ENCODE peak calls at places on chromosomes 13 and 19, in ten cellular contexts. One of them, this sample, is unnamed.

GRCh38 chr13:30804474-30804873 is 69.1 kb downstream of the ALOX5AP start:
- DNase-seq in putamen: no peak
- DNase-seq in neural progenitor cell: no peak
- DNase-seq in cerebellar cortex: peak; percentile 29
- DNase-seq in activated T-helper 2 cell treated with anti-CD3 and anti-CD28 coated beads, Interferon-gamma antibody, Interleukin-2, Interleukin-4, amounts not matched to agents 10 μg/mL and 5 μg/mL and 100 μg/mL, durations not matched to agents 14 hours and 24 hours and 36 hours: no peak
- DNase-seq in retina: no peak
- DNase-seq in activated gamma-delta T cell treated with anti-CD3 and anti-CD28 coated beads, Interleukin-2, amount 50 U/mL, for 16 hours: no peak
- DNase-seq in stimulated activated naive CD4-positive, alpha-beta T cell: no peak
- DNase-seq in testis: no peak
- DNase-seq in SK-N-SH: peak; percentile 29
- DNase-seq in this sample: no peak

GRCh38 chr13:30422056-30422914 is at the start of gene UBE2L5:
- DNase-seq in putamen: peak; percentile 73
- DNase-seq in neural progenitor cell: peak; percentile 92
- DNase-seq in cerebellar cortex: peak; percentile 85
- DNase-seq in activated T-helper 2 cell treated with anti-CD3 and anti-CD28 coated beads, Interferon-gamma antibody, Interleukin-2, Interleukin-4, amounts not matched to agents 10 μg/mL and 5 μg/mL and 100 μg/mL, durations not matched to agents 14 hours and 24 hours and 36 hours: peak; percentile 73
- DNase-seq in retina: peak; percentile 77
- DNase-seq in activated gamma-delta T cell treated with anti-CD3 and anti-CD28 coated beads, Interleukin-2, amount 50 U/mL, for 16 hours: peak; percentile 24
- DNase-seq in stimulated activated naive CD4-positive, alpha-beta T cell: peak; percentile 58
- DNase-seq in testis: peak; percentile 83
- DNase-seq in SK-N-SH: peak; percentile 86
- DNase-seq in this sample: peak; percentile 51

GRCh38 chr19:33344210-33344609 is 29.3 kb upstream of the CEBPG start:
- DNase-seq in putamen: peak; percentile 69
- DNase-seq in neural progenitor cell: peak; percentile 48
- DNase-seq in cerebellar cortex: peak; percentile 3
- DNase-seq in activated T-helper 2 cell treated with anti-CD3 and anti-CD28 coated beads, Interferon-gamma antibody, Interleukin-2, Interleukin-4, amounts not matched to agents 10 μg/mL and 5 μg/mL and 100 μg/mL, durations not matched to agents 14 hours and 24 hours and 36 hours: no peak
- DNase-seq in retina: peak; percentile 49
- DNase-seq in activated gamma-delta T cell treated with anti-CD3 and anti-CD28 coated beads, Interleukin-2, amount 50 U/mL, for 16 hours: no peak
- DNase-seq in stimulated activated naive CD4-positive, alpha-beta T cell: no peak
- DNase-seq in testis: peak; percentile 28
- DNase-seq in SK-N-SH: no peak
- DNase-seq in this sample: no peak

GRCh38 chr13:89490661-89491060 is 1819.5 kb downstream of the SLITRK5 start:
- DNase-seq in putamen: no peak
- DNase-seq in neural progenitor cell: no peak
- DNase-seq in cerebellar cortex: no peak
- DNase-seq in activated T-helper 2 cell treated with anti-CD3 and anti-CD28 coated beads, Interferon-gamma antibody, Interleukin-2, Interleukin-4, amounts not matched to agents 10 μg/mL and 5 μg/mL and 100 μg/mL, durations not matched to agents 14 hours and 24 hours and 36 hours: no peak
- DNase-seq in retina: no peak
- DNase-seq in activated gamma-delta T cell treated with anti-CD3 and anti-CD28 coated beads, Interleukin-2, amount 50 U/mL, for 16 hours: no peak
- DNase-seq in stimulated activated naive CD4-positive, alpha-beta T cell: no peak
- DNase-seq in testis: no peak
- DNase-seq in SK-N-SH: no peak
- DNase-seq in this sample: no peak

GRCh38 chr13:112926003-112926402 is 43.0 kb upstream of the MCF2L start:
- DNase-seq in putamen: no peak
- DNase-seq in neural progenitor cell: no peak
- DNase-seq in cerebellar cortex: no peak
- DNase-seq in activated T-helper 2 cell treated with anti-CD3 and anti-CD28 coated beads, Interferon-gamma antibody, Interleukin-2, Interleukin-4, amounts not matched to agents 10 μg/mL and 5 μg/mL and 100 μg/mL, durations not matched to agents 14 hours and 24 hours and 36 hours: no peak
- DNase-seq in retina: no peak
- DNase-seq in activated gamma-delta T cell treated with anti-CD3 and anti-CD28 coated beads, Interleukin-2, amount 50 U/mL, for 16 hours: no peak
- DNase-seq in stimulated activated naive CD4-positive, alpha-beta T cell: no peak
- DNase-seq in testis: no peak
- DNase-seq in SK-N-SH: no peak
- DNase-seq in this sample: no peak

GRCh38 chr13:22287343-22287922 is 616.6 kb downstream of the FGF9 start:
- DNase-seq in putamen: no peak
- DNase-seq in neural progenitor cell: no peak
- DNase-seq in cerebellar cortex: no peak
- DNase-seq in activated T-helper 2 cell treated with anti-CD3 and anti-CD28 coated beads, Interferon-gamma antibody, Interleukin-2, Interleukin-4, amounts not matched to agents 10 μg/mL and 5 μg/mL and 100 μg/mL, durations not matched to agents 14 hours and 24 hours and 36 hours: no peak
- DNase-seq in retina: no peak
- DNase-seq in activated gamma-delta T cell treated with anti-CD3 and anti-CD28 coated beads, Interleukin-2, amount 50 U/mL, for 16 hours: no peak
- DNase-seq in stimulated activated naive CD4-positive, alpha-beta T cell: no peak
- DNase-seq in testis: no peak
- DNase-seq in SK-N-SH: no peak
- DNase-seq in this sample: no peak

GRCh38 chr13:82165396-82166174 is 1716.7 kb downstream of the SLITRK1 start:
- DNase-seq in putamen: no peak
- DNase-seq in neural progenitor cell: no peak
- DNase-seq in cerebellar cortex: no peak
- DNase-seq in activated T-helper 2 cell treated with anti-CD3 and anti-CD28 coated beads, Interferon-gamma antibody, Interleukin-2, Interleukin-4, amounts not matched to agents 10 μg/mL and 5 μg/mL and 100 μg/mL, durations not matched to agents 14 hours and 24 hours and 36 hours: no peak
- DNase-seq in retina: no peak
- DNase-seq in activated gamma-delta T cell treated with anti-CD3 and anti-CD28 coated beads, Interleukin-2, amount 50 U/mL, for 16 hours: no peak
- DNase-seq in stimulated activated naive CD4-positive, alpha-beta T cell: no peak
- DNase-seq in testis: no peak
- DNase-seq in SK-N-SH: peak; percentile 22
- DNase-seq in this sample: no peak

GRCh38 chr19:1814391-1814790 is 2.3 kb upstream of the ATP8B3 start:
- DNase-seq in putamen: no peak
- DNase-seq in neural progenitor cell: no peak
- DNase-seq in cerebellar cortex: no peak
- DNase-seq in activated T-helper 2 cell treated with anti-CD3 and anti-CD28 coated beads, Interferon-gamma antibody, Interleukin-2, Interleukin-4, amounts not matched to agents 10 μg/mL and 5 μg/mL and 100 μg/mL, durations not matched to agents 14 hours and 24 hours and 36 hours: no peak
- DNase-seq in retina: no peak
- DNase-seq in activated gamma-delta T cell treated with anti-CD3 and anti-CD28 coated beads, Interleukin-2, amount 50 U/mL, for 16 hours: no peak
- DNase-seq in stimulated activated naive CD4-positive, alpha-beta T cell: no peak
- DNase-seq in testis: no peak
- DNase-seq in SK-N-SH: no peak
- DNase-seq in this sample: no peak

GRCh38 chr19:32224371-32225244 is 120.8 kb upstream of the ZNF507 start:
- DNase-seq in putamen: peak; percentile 22
- DNase-seq in neural progenitor cell: peak; percentile 82
- DNase-seq in cerebellar cortex: peak; percentile 40
- DNase-seq in activated T-helper 2 cell treated with anti-CD3 and anti-CD28 coated beads, Interferon-gamma antibody, Interleukin-2, Interleukin-4, amounts not matched to agents 10 μg/mL and 5 μg/mL and 100 μg/mL, durations not matched to agents 14 hours and 24 hours and 36 hours: peak; percentile 26
- DNase-seq in retina: peak; percentile 95
- DNase-seq in activated gamma-delta T cell treated with anti-CD3 and anti-CD28 coated beads, Interleukin-2, amount 50 U/mL, for 16 hours: peak; percentile 32
- DNase-seq in stimulated activated naive CD4-positive, alpha-beta T cell: peak; percentile 6
- DNase-seq in testis: peak; percentile 69
- DNase-seq in SK-N-SH: peak; percentile 94
- DNase-seq in this sample: peak; percentile 18

GRCh38 chr13:31064636-31065035 is 97.1 kb downstream of the HSPH1 start:
- DNase-seq in putamen: no peak
- DNase-seq in neural progenitor cell: no peak
- DNase-seq in cerebellar cortex: no peak
- DNase-seq in activated T-helper 2 cell treated with anti-CD3 and anti-CD28 coated beads, Interferon-gamma antibody, Interleukin-2, Interleukin-4, amounts not matched to agents 10 μg/mL and 5 μg/mL and 100 μg/mL, durations not matched to agents 14 hours and 24 hours and 36 hours: no peak
- DNase-seq in retina: no peak
- DNase-seq in activated gamma-delta T cell treated with anti-CD3 and anti-CD28 coated beads, Interleukin-2, amount 50 U/mL, for 16 hours: no peak
- DNase-seq in stimulated activated naive CD4-positive, alpha-beta T cell: no peak
- DNase-seq in testis: no peak
- DNase-seq in SK-N-SH: no peak
- DNase-seq in this sample: no peak

GRCh38 chr13:85816413-85816812 is 17.2 kb upstream of the SLITRK6 start:
- DNase-seq in putamen: no peak
- DNase-seq in neural progenitor cell: no peak
- DNase-seq in cerebellar cortex: no peak
- DNase-seq in activated T-helper 2 cell treated with anti-CD3 and anti-CD28 coated beads, Interferon-gamma antibody, Interleukin-2, Interleukin-4, amounts not matched to agents 10 μg/mL and 5 μg/mL and 100 μg/mL, durations not matched to agents 14 hours and 24 hours and 36 hours: no peak
- DNase-seq in retina: no peak
- DNase-seq in activated gamma-delta T cell treated with anti-CD3 and anti-CD28 coated beads, Interleukin-2, amount 50 U/mL, for 16 hours: no peak
- DNase-seq in stimulated activated naive CD4-positive, alpha-beta T cell: no peak
- DNase-seq in testis: no peak
- DNase-seq in SK-N-SH: no peak
- DNase-seq in this sample: no peak

GRCh38 chr19:53541971-53542370 is 4.0 kb downstream of the ZNF331 start:
- DNase-seq in putamen: no peak
- DNase-seq in neural progenitor cell: no peak
- DNase-seq in cerebellar cortex: no peak
- DNase-seq in activated T-helper 2 cell treated with anti-CD3 and anti-CD28 coated beads, Interferon-gamma antibody, Interleukin-2, Interleukin-4, amounts not matched to agents 10 μg/mL and 5 μg/mL and 100 μg/mL, durations not matched to agents 14 hours and 24 hours and 36 hours: no peak
- DNase-seq in retina: no peak
- DNase-seq in activated gamma-delta T cell treated with anti-CD3 and anti-CD28 coated beads, Interleukin-2, amount 50 U/mL, for 16 hours: no peak
- DNase-seq in stimulated activated naive CD4-positive, alpha-beta T cell: no peak
- DNase-seq in testis: no peak
- DNase-seq in SK-N-SH: no peak
- DNase-seq in this sample: no peak

GRCh38 chr13:48942131-48942530 is 33.6 kb upstream of the FNDC3A start:
- DNase-seq in putamen: no peak
- DNase-seq in neural progenitor cell: no peak
- DNase-seq in cerebellar cortex: no peak
- DNase-seq in activated T-helper 2 cell treated with anti-CD3 and anti-CD28 coated beads, Interferon-gamma antibody, Interleukin-2, Interleukin-4, amounts not matched to agents 10 μg/mL and 5 μg/mL and 100 μg/mL, durations not matched to agents 14 hours and 24 hours and 36 hours: no peak
- DNase-seq in retina: no peak
- DNase-seq in activated gamma-delta T cell treated with anti-CD3 and anti-CD28 coated beads, Interleukin-2, amount 50 U/mL, for 16 hours: no peak
- DNase-seq in stimulated activated naive CD4-positive, alpha-beta T cell: no peak
- DNase-seq in testis: no peak
- DNase-seq in SK-N-SH: no peak
- DNase-seq in this sample: no peak

GRCh38 chr19:14383898-14384669 is 2.8 kb downstream of the ADGRE5 start:
- DNase-seq in putamen: no peak
- DNase-seq in neural progenitor cell: no peak
- DNase-seq in cerebellar cortex: no peak
- DNase-seq in activated T-helper 2 cell treated with anti-CD3 and anti-CD28 coated beads, Interferon-gamma antibody, Interleukin-2, Interleukin-4, amounts not matched to agents 10 μg/mL and 5 μg/mL and 100 μg/mL, durations not matched to agents 14 hours and 24 hours and 36 hours: peak; percentile 50
- DNase-seq in retina: no peak
- DNase-seq in activated gamma-delta T cell treated with anti-CD3 and anti-CD28 coated beads, Interleukin-2, amount 50 U/mL, for 16 hours: peak; percentile 58
- DNase-seq in stimulated activated naive CD4-positive, alpha-beta T cell: peak; percentile 39
- DNase-seq in testis: no peak
- DNase-seq in SK-N-SH: no peak
- DNase-seq in this sample: peak; percentile 54